ENCODE peak calls at places on chromosomes 16 and 17, in six cellular contexts. Y is fibroblast of mammary gland, X is IMR-90, N is stomach, H is PC-3, V is esophagus squamous epithelium. E is an unnamed sample.

GRCh38 chr16:58194790-58195189 is 3.1 kb downstream of the CSNK2A2 start:
- DNase-seq in Y (no peak), X (no peak), N (no peak), H (no peak), V (no peak), E (no peak)

GRCh38 chr16:50742521-50743150 is 750 bp downstream of the CYLD start:
- DNase-seq in Y (peak), X (peak), N (no peak), H (peak), V (no peak), E (no peak)

GRCh38 chr16:53213542-53213941 is 158.8 kb downstream of the CHD9 start:
- DNase-seq in Y (no peak), X (no peak), N (no peak), H (no peak), V (no peak), E (no peak)

GRCh38 chr16:11492808-11493530 is 93.8 kb downstream of the LITAF start:
- DNase-seq in Y (no peak), X (no peak), N (no peak), H (no peak), V (no peak), E (no peak)

GRCh38 chr17:83092186-83092585 is 12.8 kb downstream of the METRNL start:
- DNase-seq in Y (no peak), X (no peak), N (no peak), H (no peak), V (no peak), E (no peak)

GRCh38 chr17:43599835-43600234 is 53.7 kb upstream of the ETV4 start:
- DNase-seq in Y (peak), X (peak), N (no peak), H (peak), V (no peak), E (peak)

GRCh38 chr16:48535831-48536599 is 74.0 kb downstream of the N4BP1 start:
- DNase-seq in Y (peak), X (peak), N (no peak), H (no peak), V (no peak), E (no peak)

GRCh38 chr16:30949655-30950515 is 1.0 kb downstream of the ORAI3 start:
- DNase-seq in Y (peak), X (peak), N (peak), H (peak), V (peak), E (peak)

GRCh38 chr17:8189041-8189710 is 804 bp downstream of the BORCS6 start:
- DNase-seq in Y (no peak), X (no peak), N (peak), H (no peak), V (no peak), E (no peak)

GRCh38 chr17:49829026-49829425 is 18.8 kb downstream of the TAC4 start:
- DNase-seq in Y (no peak), X (no peak), N (no peak), H (no peak), V (no peak), E (no peak)

GRCh38 chr17:49835472-49835871 is 12.4 kb downstream of the TAC4 start:
- DNase-seq in Y (no peak), X (no peak), N (no peak), H (no peak), V (no peak), E (no peak)

GRCh38 chr17:49832840-49833599 is 14.8 kb downstream of the TAC4 start:
- DNase-seq in Y (no peak), X (no peak), N (no peak), H (no peak), V (no peak), E (no peak)

GRCh38 chr17:49834118-49834743 is 13.6 kb downstream of the TAC4 start:
- DNase-seq in Y (peak), X (peak), N (no peak), H (no peak), V (no peak), E (no peak)

DNA sequence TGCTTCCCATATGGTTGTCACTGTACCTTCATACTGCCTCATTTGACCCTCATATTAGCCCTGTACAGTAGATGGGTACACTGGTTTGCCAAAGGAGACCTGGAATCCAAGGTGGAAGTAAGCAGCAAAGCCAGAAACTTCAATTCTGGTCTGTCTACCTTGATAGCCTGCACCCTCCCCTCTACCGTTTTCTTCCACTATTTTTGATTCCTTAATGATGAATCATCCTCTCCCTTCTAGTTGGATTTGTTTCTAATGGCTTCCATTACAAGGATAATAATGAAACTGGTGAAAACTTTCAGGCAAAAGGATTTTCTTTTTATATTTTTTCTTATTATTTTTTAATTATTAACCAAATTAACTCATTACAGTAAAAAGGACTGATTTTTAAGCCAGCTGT is 17.3 kb downstream of the TAC4 start:
- DNase-seq in Y (no peak), X (no peak), N (no peak), H (peak), V (no peak), E (peak)
- TF ChIP-seq CTCF in Y (no peak), X (no peak), N (no peak), H (no peak), V (no peak), E (no peak)

DNA sequence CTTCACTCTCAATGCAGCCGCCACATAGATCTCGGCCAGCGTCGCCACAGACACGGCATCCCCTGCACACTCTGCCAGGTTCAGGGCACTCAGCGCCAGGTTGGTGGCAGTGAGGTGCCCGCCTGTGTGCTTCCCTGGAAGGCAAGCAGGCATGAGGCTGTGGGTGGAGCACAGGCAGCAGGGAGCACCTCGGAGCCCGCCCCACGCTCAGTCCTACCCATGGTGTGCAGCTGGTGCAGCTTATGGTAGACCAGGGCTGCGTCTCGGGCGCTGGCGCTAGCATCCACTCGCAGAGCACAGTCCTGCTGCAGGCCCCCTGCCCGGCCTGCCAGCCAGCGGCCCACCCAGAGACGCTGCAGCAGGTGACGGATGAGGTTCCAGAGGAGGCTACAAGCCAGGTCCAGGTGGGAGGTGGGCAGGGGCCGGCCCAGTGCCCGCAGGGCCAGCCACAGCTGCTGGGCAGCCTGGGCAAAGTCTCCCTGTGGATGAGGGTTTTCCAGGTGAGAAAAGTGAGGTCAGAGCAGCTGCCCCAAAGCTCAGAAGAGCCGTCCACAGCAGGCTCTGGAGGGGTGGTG is 20.5 kb downstream of the SREBF1 start:
- DNase-seq in Y (no peak), X (no peak), N (no peak), H (no peak), V (no peak), E (no peak)
- H3K4me3 ChIP-seq in Y (no peak), X (no peak), N (no peak), H (no peak), V (no peak), E (no peak)

DNA sequence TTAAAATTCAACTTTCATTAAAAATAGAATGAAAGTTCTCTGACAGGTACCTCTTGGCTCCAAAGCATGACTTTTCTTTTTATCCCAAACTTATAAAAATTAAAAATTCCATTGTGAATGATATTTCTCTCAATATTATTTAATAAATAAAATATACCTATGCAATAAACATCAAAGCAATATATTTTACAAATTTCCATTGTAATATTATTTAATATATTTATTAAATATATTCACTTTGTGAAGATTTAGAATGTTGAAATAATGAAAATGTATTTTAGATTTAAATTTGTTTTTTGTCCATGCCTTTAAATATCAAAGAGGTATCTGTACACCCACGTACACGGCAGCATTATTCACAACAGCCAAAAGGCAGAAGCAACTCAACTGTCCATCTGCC is 147.8 kb downstream of the CEP112 start:
- DNase-seq in Y (no peak), X (no peak), N (no peak), H (no peak), V (no peak), E (no peak)
- TF ChIP-seq CTCF in Y (no peak), X (no peak), N (no peak), H (no peak), V (no peak), E (no peak)

DNA sequence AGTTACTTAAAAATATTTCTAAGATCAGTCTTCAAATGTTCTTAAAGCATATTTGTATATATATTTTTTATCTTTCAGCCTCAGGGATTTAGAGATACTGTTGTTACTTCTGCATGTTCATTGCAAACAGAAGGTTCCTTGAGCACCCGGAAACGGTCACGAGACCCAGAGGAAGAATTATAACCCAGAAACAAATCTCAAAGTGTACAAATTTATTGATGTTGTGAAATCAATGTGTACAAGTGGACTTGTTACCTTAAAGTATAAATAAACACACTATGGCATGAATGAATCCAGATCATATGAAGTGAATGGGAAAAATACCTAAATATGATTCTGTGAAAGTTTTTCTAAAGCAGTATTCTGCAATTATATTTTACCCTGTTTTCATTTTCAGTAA is 21.6 kb upstream of the PPM1E start:
- DNase-seq in Y (no peak), X (no peak), N (no peak), H (no peak), V (no peak), E (no peak)
- H3K4me3 ChIP-seq in Y (no peak), X (no peak), N (no peak), H (no peak), V (no peak), E (no peak)

GRCh38 chr16:82643136-82643535 is 16.4 kb downstream of the CDH13 start:
- DNase-seq in Y (no peak), X (no peak), N (no peak), H (no peak), V (no peak), E (no peak)

GRCh38 chr16:82643936-82644630 is 17.3 kb downstream of the CDH13 start:
- DNase-seq in Y (no peak), X (no peak), N (no peak), H (no peak), V (no peak), E (no peak)

GRCh38 chr16:82639263-82639662 is 12.5 kb downstream of the CDH13 start:
- DNase-seq in Y (no peak), X (no peak), N (no peak), H (no peak), V (no peak), E (no peak)

GRCh38 chr16:82639666-82640336 is 13.0 kb downstream of the CDH13 start:
- DNase-seq in Y (peak), X (peak), N (peak), H (peak), V (no peak), E (no peak)

GRCh38 chr16:82641336-82641984 is 14.7 kb downstream of the CDH13 start:
- DNase-seq in Y (peak), X (peak), N (no peak), H (peak), V (no peak), E (no peak)
- TF ChIP-seq CTCF in Y (peak), X (peak), N (no peak), H (peak), V (no peak), E (peak)

DNA sequence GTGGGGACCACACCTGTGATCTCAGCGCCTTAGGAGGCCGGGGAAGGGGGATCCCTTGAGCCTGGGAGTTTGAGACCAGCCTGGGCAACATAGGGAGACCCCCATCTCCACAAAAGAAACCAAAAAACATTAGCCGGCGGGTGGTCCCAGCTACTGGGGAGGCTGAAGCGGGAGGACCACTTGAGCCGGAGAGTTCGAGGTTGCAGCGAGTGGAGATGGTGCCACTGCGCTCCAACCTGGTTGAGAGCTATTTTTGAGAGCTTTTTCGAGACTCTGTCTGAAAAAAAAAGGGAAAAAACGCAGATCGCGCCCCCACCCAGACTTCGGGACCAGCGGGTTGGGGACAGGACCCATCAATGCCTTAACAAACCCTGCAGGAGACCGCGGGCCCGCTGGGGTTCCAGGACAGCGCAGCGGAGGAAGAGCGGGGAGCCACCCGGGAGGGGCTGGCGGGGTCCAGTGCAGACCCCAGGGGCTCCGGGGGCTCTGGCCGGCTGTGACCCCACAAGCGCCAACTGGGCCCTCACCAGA is 762 bp upstream of the BAIAP3 start:
- DNase-seq in Y (no peak), X (no peak), N (no peak), H (no peak), V (no peak), E (no peak)
- H3K4me3 ChIP-seq in Y (no peak), X (no peak), N (peak), H (no peak), V (peak), E (peak)

DNA sequence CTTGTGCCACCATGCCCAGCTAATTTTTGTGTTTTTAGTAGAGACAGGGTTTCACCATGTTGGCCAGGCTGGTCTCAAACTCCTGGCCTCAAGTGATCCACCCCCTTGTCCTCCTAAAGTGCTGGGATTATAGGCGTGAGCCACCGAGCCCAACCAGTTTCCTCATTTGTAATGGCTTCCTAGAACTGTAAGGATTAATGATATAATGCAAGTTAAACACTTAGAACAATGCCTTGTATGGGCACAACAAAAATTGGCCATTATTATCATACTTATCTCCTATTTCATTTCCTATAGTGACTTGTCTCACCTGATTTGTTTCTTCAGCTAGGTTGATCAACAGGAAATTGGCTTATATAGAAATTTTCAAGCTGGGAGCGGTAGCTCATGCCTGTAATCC is 14.1 kb downstream of the TUBD1 start:
- DNase-seq in Y (no peak), X (no peak), N (peak), H (no peak), V (no peak), E (no peak)
- TF ChIP-seq CTCF in Y (no peak), X (no peak), N (no peak), H (no peak), V (no peak), E (no peak)

DNA sequence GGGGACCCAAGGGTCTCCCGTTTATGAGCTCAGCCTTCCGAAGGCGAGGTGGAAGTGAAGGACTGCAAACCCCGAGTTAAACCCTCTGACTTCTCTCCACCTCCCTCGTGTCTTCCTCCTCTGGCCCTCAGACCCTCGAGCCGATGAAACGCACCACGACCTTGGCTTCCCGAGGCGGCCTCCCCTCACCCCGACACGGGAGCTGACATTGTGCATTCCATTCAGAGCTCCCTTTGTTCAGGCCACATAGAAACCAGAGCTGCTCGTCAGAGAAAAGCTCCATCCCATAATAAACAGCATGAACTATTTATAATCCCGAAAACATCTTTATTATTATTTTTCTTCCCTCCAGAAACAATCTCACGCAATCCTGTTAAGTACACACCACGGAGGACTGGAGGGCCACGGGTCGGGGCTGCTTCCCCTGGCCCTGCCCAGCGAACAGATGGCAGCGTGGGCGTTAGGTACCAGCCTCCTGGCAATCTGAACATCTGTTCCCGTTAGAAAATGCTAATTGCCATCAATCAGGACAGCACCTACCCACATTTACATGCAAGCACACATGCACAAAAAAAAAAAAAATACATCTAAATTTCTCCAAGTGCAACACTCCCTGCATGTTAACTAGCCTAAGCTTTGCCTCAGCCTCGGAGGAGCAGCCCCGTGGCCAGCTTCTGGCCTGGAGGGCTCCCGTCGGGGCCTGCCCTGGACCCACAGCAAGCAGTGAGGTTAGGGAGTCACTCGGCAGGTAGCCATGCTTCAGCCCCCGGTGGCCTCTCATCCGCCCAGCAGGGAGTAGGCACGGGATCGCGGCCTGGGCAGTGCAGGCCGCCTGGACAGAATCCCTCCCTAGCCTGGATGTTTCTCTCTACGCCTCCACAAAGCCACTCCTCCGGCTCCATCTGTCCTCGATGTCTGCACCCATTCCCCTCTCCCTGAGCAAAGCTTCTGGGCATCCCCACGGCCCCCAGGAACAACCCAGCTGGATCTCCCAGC is 145.5 kb downstream of the RBFOX3 start:
- DNase-seq in Y (no peak), X (no peak), N (no peak), H (no peak), V (no peak), E (no peak)
- H3K4me3 ChIP-seq in Y (no peak), X (no peak), N (no peak), H (no peak), V (no peak), E (no peak)